ENCODE peak calls at places on chromosomes 11 and 22, in seven cellular contexts. R is IMR-90; N is CD4-positive, alpha-beta T cell; V is ovary; F is AG09309; Z is AG04450; I is tibial nerve. X is an unnamed sample.

GRCh38 chr11:45247433-45247832 is 38.7 kb downstream of the SYT13 start:
- DNase-seq in Z (no peak), V (no peak), R (no peak), F (no peak), I (no peak), N (no peak), X (no peak)

GRCh38 chr11:70834277-70834940 is 418.0 kb downstream of the SHANK2 start:
- DNase-seq in N (no peak), Z (no peak), R (peak), F (no peak), I (no peak), V (no peak), X (no peak)

GRCh38 chr11:32861850-32862577 is 30.6 kb upstream of the QSER1 start:
- DNase-seq in Z (no peak), I (no peak), N (no peak), R (no peak), V (no peak), F (no peak), X (no peak)

GRCh38 chr11:73995247-73995646 is 12.6 kb upstream of the UCP2 start:
- DNase-seq in R (peak), Z (no peak), I (no peak), N (no peak), F (no peak), V (no peak), X (no peak)

GRCh38 chr11:33949201-33949913 is 57.5 kb upstream of the LMO2 start:
- DNase-seq in N (no peak), I (no peak), F (no peak), Z (no peak), R (no peak), V (no peak), X (no peak)

GRCh38 chr11:85680897-85681296 is 5.1 kb downstream of the CCDC89 start:
- DNase-seq in N (no peak), V (no peak), R (no peak), Z (no peak), F (no peak), I (no peak), X (no peak)

GRCh38 chr11:19739872-19740271 is 27.2 kb downstream of the NAV2 start:
- DNase-seq in Z (no peak), F (no peak), R (peak), I (no peak), N (no peak), V (no peak), X (no peak)

GRCh38 chr11:13699041-13699440 is 30.6 kb downstream of the FAR1 start:
- DNase-seq in F (no peak), N (no peak), R (no peak), I (no peak), V (no peak), Z (no peak), X (no peak)

GRCh38 chr22:42500164-42500835 is 19.3 kb downstream of the RRP7A start:
- DNase-seq in I (peak), Z (no peak), V (peak), R (peak), F (no peak), N (peak), X (peak)

DNA sequence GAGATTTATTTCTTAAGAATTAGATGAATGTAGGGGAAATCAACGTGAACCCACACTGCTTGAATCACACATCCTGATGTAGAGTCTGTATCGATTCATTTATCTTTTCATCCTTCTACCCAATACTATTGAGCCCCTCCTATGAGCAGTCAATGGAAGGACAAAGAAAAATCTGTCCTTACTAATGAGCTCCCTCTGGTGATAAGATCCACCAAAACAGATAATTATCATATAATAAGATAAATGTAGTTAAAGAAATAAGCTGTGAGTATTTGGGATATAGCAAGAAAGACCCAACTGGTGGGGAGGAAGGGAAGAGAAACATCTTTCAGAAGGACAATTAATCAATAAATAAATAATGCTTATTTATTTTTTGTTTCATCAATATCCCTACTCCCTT is 385.1 kb upstream of the CCDC90B start:
- DNase-seq in N (no peak), R (peak), F (no peak), I (no peak), Z (no peak), V (no peak), X (no peak)
- TF ChIP-seq CTCF in N (no peak), R (peak), F (peak), I (no peak), Z (no peak), V (no peak), X (no peak)

GRCh38 chr11:57325735-57326048 is 940 bp upstream of the TNKS1BP1 start:
- DNase-seq in V (no peak), N (no peak), R (no peak), F (no peak), I (no peak), Z (no peak), X (no peak)

GRCh38 chr11:57324154-57324885 is 432 bp downstream of the TNKS1BP1 start:
- DNase-seq in Z (no peak), V (peak), F (no peak), R (peak), N (no peak), I (no peak), X (peak)

GRCh38 chr11:57323503-57324153 is 1.1 kb downstream of the TNKS1BP1 start:
- DNase-seq in R (peak), V (no peak), F (no peak), Z (no peak), I (no peak), N (no peak), X (no peak)

GRCh38 chr11:57322881-57323467 is 1.8 kb downstream of the TNKS1BP1 start:
- DNase-seq in V (no peak), I (no peak), R (no peak), Z (no peak), F (no peak), N (no peak), X (no peak)

DNA sequence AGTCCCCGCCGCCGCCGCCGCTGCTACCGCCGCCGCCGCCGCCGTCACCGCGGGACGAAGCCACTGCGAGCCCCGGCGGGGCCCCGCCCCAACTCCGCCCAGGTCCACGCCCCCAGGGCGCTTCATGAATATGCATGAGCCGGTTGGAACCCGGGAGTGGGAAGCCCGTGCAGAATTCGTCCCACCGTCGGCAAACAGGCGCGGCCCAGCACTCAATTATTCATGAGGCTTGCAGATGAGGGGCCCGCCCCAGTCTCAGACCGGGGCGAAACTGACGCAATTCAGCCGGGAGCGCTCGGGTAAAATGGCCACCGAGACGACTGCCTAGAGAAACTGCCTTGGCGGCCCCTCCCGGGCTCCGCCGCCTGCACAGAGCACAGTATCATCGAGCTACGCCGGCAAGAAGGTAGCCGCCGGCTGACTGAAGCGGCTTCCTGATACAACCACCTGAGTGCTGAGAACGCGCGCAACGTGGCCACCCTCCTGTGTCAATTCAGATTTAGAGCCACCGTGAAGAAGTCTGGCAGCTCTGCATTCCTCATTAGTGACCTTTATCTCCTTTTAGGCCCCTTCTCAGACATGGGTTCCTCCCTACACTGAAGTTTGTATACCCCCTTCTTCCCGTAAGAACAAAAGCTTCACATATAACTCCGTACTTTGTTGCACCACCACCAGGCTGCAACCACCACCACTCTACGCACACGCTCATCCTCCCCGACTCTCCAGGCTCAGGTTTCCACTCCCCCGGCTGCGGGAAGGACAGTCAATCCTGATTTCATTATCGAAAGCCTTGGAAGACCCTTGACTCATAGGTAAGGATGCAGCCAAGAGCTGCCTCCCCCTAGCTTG is at the start of gene TNKS1BP1:
- DNase-seq in V (peak), I (peak), Z (peak), F (peak), N (peak), R (peak), X (peak)
- TF ChIP-seq CTCF in V (no peak), I (peak), Z (no peak), F (no peak), N (no peak), R (no peak), X (no peak)

DNA sequence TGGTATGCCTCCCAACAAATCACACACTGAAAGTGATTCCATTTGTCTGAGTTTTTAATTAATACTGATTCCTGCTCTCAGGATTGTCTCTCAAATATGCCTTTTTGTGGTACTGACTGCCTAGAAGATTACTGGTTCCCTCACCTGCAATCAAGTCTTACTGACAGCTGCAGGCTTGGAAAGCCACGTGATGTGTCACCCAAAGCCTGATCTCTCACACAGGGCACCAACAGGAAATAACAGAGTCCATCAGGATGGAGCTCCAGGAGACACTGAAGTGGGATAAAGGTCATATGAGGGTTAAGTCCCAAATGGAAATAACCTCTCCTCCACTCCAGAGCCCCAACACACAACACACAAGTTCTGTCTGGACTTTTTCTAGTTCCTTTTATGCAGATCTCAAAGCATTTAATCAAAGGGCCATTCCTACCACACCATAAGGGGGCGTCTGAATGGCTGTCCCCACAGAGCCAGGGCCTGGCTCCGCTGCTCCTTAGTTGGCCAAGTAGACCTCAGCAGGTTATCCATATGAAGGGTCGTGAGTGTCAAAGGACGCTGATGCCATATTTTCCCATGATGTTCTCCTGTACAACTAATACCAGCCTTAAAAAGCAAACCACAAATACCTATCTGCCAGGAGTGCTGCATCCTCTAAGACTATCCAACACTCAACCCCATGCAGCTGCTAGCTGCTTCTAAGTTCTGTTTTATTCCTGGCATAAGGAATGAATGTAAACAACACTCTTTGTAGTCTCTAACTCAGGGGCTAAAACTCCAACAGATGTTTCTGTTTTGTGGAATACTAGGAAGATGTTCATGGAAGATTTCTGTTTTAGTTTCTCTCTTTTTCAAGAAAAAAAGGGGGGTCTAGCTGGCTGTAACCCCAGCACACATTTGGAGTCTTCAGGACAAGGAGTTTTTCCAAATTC is 13.0 kb downstream of the SCUBE2 start:
- DNase-seq in F (no peak), Z (peak), N (no peak), I (no peak), V (no peak), R (peak), X (no peak)
- TF ChIP-seq CTCF in F (no peak), Z (peak), N (no peak), I (no peak), V (no peak), R (no peak), X (no peak)

GRCh38 chr11:120180571-120181445 is 30.0 kb upstream of the OAF start:
- DNase-seq in N (no peak), R (peak), F (no peak), I (peak), Z (no peak), V (no peak), X (no peak)
- TF ChIP-seq CTCF in N (no peak), R (peak), F (peak), I (no peak), Z (peak), V (no peak), X (no peak)

DNA sequence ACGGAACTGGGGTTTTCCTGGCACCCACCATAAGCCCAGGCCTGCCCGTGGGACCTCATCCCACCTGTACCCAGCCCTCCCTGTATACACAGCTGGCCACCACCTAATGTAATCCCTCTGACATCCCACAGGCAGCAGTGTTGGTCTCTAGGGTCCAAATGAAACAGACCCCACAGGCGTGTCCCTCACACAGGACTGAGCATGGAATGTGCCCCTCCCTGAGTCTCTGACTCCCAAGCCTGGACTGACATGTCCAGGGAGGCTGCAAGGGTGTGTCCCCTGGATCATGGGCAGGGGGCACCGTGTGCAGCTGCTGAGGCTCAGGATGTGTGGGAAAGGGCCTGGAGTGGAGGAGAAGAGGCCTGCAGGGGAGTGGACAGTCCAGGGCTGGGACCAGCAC is 50.6 kb upstream of the PPARA start:
- DNase-seq in I (no peak), V (no peak), N (no peak), R (no peak), Z (no peak), F (no peak), X (no peak)
- TF ChIP-seq CTCF in I (no peak), V (no peak), N (no peak), R (no peak), Z (no peak), F (no peak), X (no peak)